ENCODE peak calls at places on chromosomes 7 and 10, in five cellular contexts. G is WTC11, Y is psoas muscle, C is IMR-90, N is pancreas. L is an unnamed sample.

GRCh38 chr7:2643386-2644229 is 11.8 kb downstream of the TTYH3 start:
- DNase-seq in C (no peak), G (peak; percentile 57), Y (no peak), N (no peak), L (no peak)

GRCh38 chr10:97788552-97789442 is 17.0 kb upstream of the SFRP5 start:
- DNase-seq in G (no peak), C (no peak), N (peak; percentile 84), Y (no peak), L (peak; percentile 54)

GRCh38 chr10:91632671-91633550 is at the start of gene PPP1R3C:
- DNase-seq in N (peak; percentile 95), G (peak; percentile 85), Y (peak; percentile 97), C (peak; percentile 92), L (peak; percentile 85)

GRCh38 chr10:63703113-63703670 is 182.0 kb downstream of the REEP3 start:
- DNase-seq in Y (no peak), N (no peak), G (no peak), C (peak; percentile 43), L (no peak)

GRCh38 chr7:68629-69028 is 123.7 kb upstream of the FAM20C start:
- DNase-seq in N (peak; percentile 53), Y (peak; percentile 36), C (no peak), G (no peak), L (no peak)

GRCh38 chr10:86918022-86918471 is 39.4 kb downstream of the MMRN2 start:
- DNase-seq in Y (no peak), N (no peak), C (peak; percentile 77), G (no peak), L (no peak)

GRCh38 chr7:24741691-24742639 is 15.3 kb downstream of the GSDME start:
- DNase-seq in N (no peak), Y (peak; percentile 73), G (no peak), C (peak; percentile 99), L (no peak)

GRCh38 chr10:30752481-30752881 is 122.9 kb upstream of the LYZL2 start:
- DNase-seq in N (no peak), C (no peak), G (no peak), Y (no peak), L (no peak)

GRCh38 chr7:19060870-19061269 is 56.6 kb downstream of the TWIST1 start:
- DNase-seq in G (no peak), C (peak; percentile 6), Y (no peak), N (no peak), L (no peak)

GRCh38 chr10:103692421-103693069 is 162.8 kb downstream of the SH3PXD2A start:
- DNase-seq in Y (no peak), C (no peak), G (peak; percentile 53), N (no peak), L (no peak)

GRCh38 chr10:122642726-122643605 is 56.7 kb downstream of the C10orf120 start:
- DNase-seq in N (no peak), C (no peak), Y (no peak), G (no peak), L (no peak)

GRCh38 chr7:105691692-105692564 is 110.6 kb upstream of the EFCAB10 start:
- DNase-seq in Y (peak; percentile 71), G (peak; percentile 23), N (peak; percentile 69), C (peak; percentile 88), L (peak; percentile 74)

GRCh38 chr7:26449175-26450165 is 157.8 kb downstream of the SNX10 start:
- DNase-seq in C (peak; percentile 15), Y (no peak), G (no peak), N (no peak), L (no peak)

GRCh38 chr10:326894-327635 is 191.8 kb downstream of the ZMYND11 start:
- DNase-seq in C (no peak), N (no peak), G (no peak), Y (no peak), L (no peak)

GRCh38 chr10:8568401-8568800 is 513.9 kb downstream of the GATA3 start:
- DNase-seq in N (no peak), Y (no peak), G (no peak), C (no peak), L (no peak)

GRCh38 chr10:51244739-51245138 is 170.5 kb downstream of the PRKG1 start:
- DNase-seq in Y (no peak), G (no peak), C (peak; percentile 83), N (no peak), L (no peak)

GRCh38 chr10:25683291-25683690 is 250.7 kb upstream of the MYO3A start:
- DNase-seq in N (no peak), C (no peak), G (no peak), Y (no peak), L (no peak)

GRCh38 chr7:112383671-112384417 is 66.4 kb upstream of the IFRD1 start:
- DNase-seq in N (no peak), Y (no peak), G (no peak), C (no peak), L (no peak)

GRCh38 chr7:149868638-149869290 is 5.0 kb upstream of the ATP6V0E2 start:
- DNase-seq in Y (no peak), N (peak; percentile 32), C (no peak), G (no peak), L (no peak)

GRCh38 chr7:158779061-158779992 is 50.0 kb downstream of the ESYT2 start:
- DNase-seq in G (no peak), Y (no peak), N (no peak), C (peak; percentile 25), L (no peak)

GRCh38 chr7:156752371-156753297 is 112.1 kb downstream of the RNF32 start:
- DNase-seq in N (no peak), Y (no peak), G (no peak), C (peak; percentile 83), L (no peak)

GRCh38 chr7:38448842-38449241 is 175.4 kb upstream of the TARP start:
- DNase-seq in N (no peak), Y (no peak), C (peak; percentile 25), G (no peak), L (no peak)

GRCh38 chr7:104029765-104030164 is 40.3 kb upstream of the RELN start:
- DNase-seq in C (no peak), N (no peak), Y (no peak), G (no peak), L (no peak)

GRCh38 chr10:59585046-59585700 is 124.5 kb downstream of the SLC16A9 start:
- DNase-seq in C (no peak), Y (no peak), N (no peak), G (no peak), L (no peak)

GRCh38 chr10:132725202-132725601 is 60.7 kb downstream of the NKX6-2 start:
- DNase-seq in G (no peak), C (no peak), N (no peak), Y (no peak), L (no peak)

GRCh38 chr10:62153191-62153590 is 115.5 kb downstream of the RTKN2 start:
- DNase-seq in Y (no peak), C (peak; percentile 85), G (no peak), N (no peak), L (no peak)

GRCh38 chr10:5679606-5680005 is 5.0 kb upstream of the TASOR2 start:
- DNase-seq in N (no peak), C (peak; percentile 77), G (no peak), Y (no peak), L (no peak)

GRCh38 chr7:34844936-34845665 is 187.1 kb downstream of the NPSR1 start:
- DNase-seq in G (no peak), C (no peak), Y (no peak), N (no peak), L (no peak)

GRCh38 chr10:91163709-91164474 is 56.6 kb upstream of the PCGF5 start:
- DNase-seq in G (peak; percentile 22), N (peak; percentile 82), C (peak; percentile 93), Y (peak; percentile 86), L (peak; percentile 66)

GRCh38 chr7:29349362-29349761 is 154.8 kb downstream of the CHN2 start:
- DNase-seq in N (no peak), G (no peak), Y (no peak), C (no peak), L (no peak)

GRCh38 chr7:70808876-70809275 is 323.1 kb upstream of the GALNT17 start:
- DNase-seq in C (no peak), G (no peak), N (no peak), Y (no peak), L (no peak)

GRCh38 chr7:70810558-70811139 is 321.3 kb upstream of the GALNT17 start:
- DNase-seq in N (no peak), G (no peak), C (no peak), Y (no peak), L (no peak)

GRCh38 chr7:70807650-70808049 is 324.3 kb upstream of the GALNT17 start:
- DNase-seq in Y (no peak), G (peak; percentile 44), C (no peak), N (no peak), L (no peak)

DNA sequence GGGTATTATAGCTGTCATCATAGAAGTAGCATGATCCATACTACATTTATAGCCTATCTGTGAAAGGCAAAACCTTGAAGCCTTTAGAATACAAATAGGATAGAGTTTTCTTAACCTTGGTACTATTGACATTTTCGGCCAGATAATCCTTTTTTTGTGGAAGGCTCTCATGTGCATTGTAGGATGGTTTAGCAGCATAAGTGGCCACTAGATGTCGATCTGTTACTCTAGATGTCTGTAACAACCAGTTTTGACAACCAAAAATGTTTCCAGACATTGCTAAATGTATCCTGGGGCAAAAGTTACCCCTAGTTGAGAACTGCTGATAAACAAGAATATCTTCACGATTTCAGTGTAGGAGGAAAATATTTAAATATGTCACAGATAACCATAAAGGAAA is 319.4 kb upstream of the GALNT17 start:
- DNase-seq in Y (no peak), N (no peak), G (no peak), C (no peak), L (no peak)
- TF ChIP-seq CTCF in Y (no peak), N (no peak), G (no peak), C (peak; percentile 13), L (no peak)

GRCh38 chr7:37031571-37032257 is 307.4 kb upstream of the AOAH start:
- DNase-seq in Y (peak; percentile 61), G (no peak), N (no peak), C (peak; percentile 100), L (peak; percentile 83)
- TF ChIP-seq CTCF in Y (no peak), G (no peak), N (no peak), C (no peak), L (no peak)

GRCh38 chr7:4642468-4643203 is 39.5 kb upstream of the FOXK1 start:
- DNase-seq in N (no peak), G (no peak), C (no peak), Y (no peak), L (no peak)
- TF ChIP-seq CTCF in N (no peak), G (no peak), C (no peak), Y (no peak), L (no peak)

GRCh38 chr7:132575336-132575986 is 809 bp downstream of the PLXNA4 start:
- DNase-seq in G (peak; percentile 45), Y (peak; percentile 68), C (peak; percentile 18), N (no peak), L (no peak)
- TF ChIP-seq CTCF in G (no peak), Y (no peak), C (no peak), N (no peak), L (no peak)

GRCh38 chr10:118307768-118308347 is 34.3 kb downstream of the FAM204A start:
- DNase-seq in G (no peak), C (no peak), Y (no peak), N (no peak), L (no peak)

GRCh38 chr10:118310822-118311221 is 31.3 kb downstream of the FAM204A start:
- DNase-seq in Y (no peak), C (peak; percentile 48), N (no peak), G (no peak), L (no peak)

GRCh38 chr10:118309911-118310310 is 32.2 kb downstream of the FAM204A start:
- DNase-seq in Y (no peak), C (no peak), G (no peak), N (no peak), L (no peak)

GRCh38 chr10:118307237-118307636 is 34.9 kb downstream of the FAM204A start:
- DNase-seq in Y (no peak), C (no peak), N (no peak), G (no peak), L (no peak)

GRCh38 chr10:118308664-118309063 is 33.5 kb downstream of the FAM204A start:
- DNase-seq in Y (no peak), C (no peak), G (peak; percentile 18), N (no peak), L (no peak)
- TF ChIP-seq CTCF in Y (no peak), C (peak; percentile 1), G (no peak), N (no peak), L (no peak)

L was measured in lung.